ENCODE peak calls at places on chromosomes 2 and 18, in nine cellular contexts. T is thoracic aorta, I is mucosa of descending colon, L is aorta, R is MM.1S, Y is dorsolateral prefrontal cortex, A is adrenal gland, D is esophagus squamous epithelium, J is GM23248. E is an unnamed sample.

GRCh38 chr2:236934166-236934565 is 151.5 kb upstream of the COPS8 start:
- DNase-seq in L (no peak), A (no peak), D (no peak), Y (no peak), R (no peak), J (no peak), I (no peak), T (no peak), E (no peak)

GRCh38 chr2:38509322-38509946 is 93.3 kb downstream of the HNRNPLL start:
- DNase-seq in T (no peak), Y (no peak), J (peak), R (no peak), D (no peak), I (no peak), A (no peak), L (no peak), E (peak)

GRCh38 chr18:51275712-51276473 is 78.4 kb upstream of the MEX3C start:
- DNase-seq in L (no peak), R (peak), I (no peak), D (no peak), T (no peak), A (peak), Y (no peak), J (peak), E (peak)

GRCh38 chr2:166410828-166411472 is 35.2 kb upstream of the SCN9A start:
- DNase-seq in A (no peak), L (no peak), I (no peak), Y (no peak), D (no peak), T (no peak), R (no peak), J (peak), E (peak)

GRCh38 chr2:121197369-121198091 is 87.5 kb downstream of the TFCP2L1 start:
- DNase-seq in L (peak), R (no peak), D (peak), A (peak), T (peak), Y (peak), I (peak), J (peak), E (peak)

GRCh38 chr18:50849448-50849847 is 29.5 kb upstream of the ME2 start:
- DNase-seq in I (no peak), T (no peak), Y (no peak), R (no peak), L (no peak), D (no peak), J (peak), A (no peak), E (no peak)

GRCh38 chr2:106521016-106521415 is 33.9 kb downstream of the CD8B2 start:
- DNase-seq in T (no peak), I (no peak), L (no peak), Y (no peak), A (no peak), J (no peak), R (no peak), D (no peak), E (no peak)

GRCh38 chr2:203238329-203238710 is 498 bp upstream of the CYP20A1 start:
- DNase-seq in Y (no peak), I (peak), D (no peak), J (no peak), R (no peak), T (no peak), L (no peak), A (no peak), E (no peak)

GRCh38 chr2:233439191-233439590 is 84.9 kb downstream of the DGKD start:
- DNase-seq in L (peak), T (no peak), Y (peak), I (no peak), D (no peak), A (no peak), J (no peak), R (no peak), E (no peak)

GRCh38 chr2:136024185-136024584 is 38.8 kb upstream of the DARS1 start:
- DNase-seq in D (no peak), T (no peak), J (no peak), I (no peak), Y (no peak), L (no peak), A (no peak), R (no peak), E (no peak)

GRCh38 chr2:222707689-222708273 is 36.3 kb downstream of the MOGAT1 start:
- DNase-seq in R (no peak), T (no peak), L (no peak), J (peak), A (no peak), Y (no peak), D (no peak), I (no peak), E (peak)

GRCh38 chr2:62175728-62176127 is 20.2 kb upstream of the B3GNT2 start:
- DNase-seq in T (no peak), D (no peak), L (no peak), I (no peak), J (no peak), R (no peak), A (peak), Y (no peak), E (no peak)

GRCh38 chr2:67997528-67998267 is 65.1 kb downstream of the C1D start:
- DNase-seq in L (no peak), D (no peak), R (no peak), J (peak), T (no peak), I (no peak), A (no peak), Y (no peak), E (peak)

GRCh38 chr2:212227755-212228154 is 310.8 kb downstream of the ERBB4 start:
- DNase-seq in R (no peak), J (peak), A (peak), L (no peak), I (no peak), Y (no peak), D (no peak), T (no peak), E (peak)

GRCh38 chr2:54957321-54957999 is 92.8 kb downstream of the RTN4 start:
- DNase-seq in L (no peak), R (no peak), A (no peak), J (no peak), Y (no peak), I (no peak), T (no peak), D (no peak), E (no peak)

GRCh38 chr2:64982311-64982857 is 6.8 kb upstream of the SLC1A4 start:
- DNase-seq in T (no peak), A (no peak), Y (no peak), R (no peak), D (no peak), I (no peak), J (no peak), L (no peak), E (no peak)

GRCh38 chr2:45614330-45614729 is 3.3 kb upstream of the SRBD1 start:
- DNase-seq in D (no peak), R (no peak), T (no peak), Y (no peak), A (no peak), J (no peak), I (no peak), L (no peak), E (no peak)

GRCh38 chr18:51617572-51618260 is 420.2 kb upstream of the MEX3C start:
- DNase-seq in T (no peak), R (no peak), J (no peak), L (no peak), Y (no peak), A (no peak), D (no peak), I (no peak), E (peak)

GRCh38 chr2:64998658-64999061 is 9.5 kb downstream of the SLC1A4 start:
- DNase-seq in A (no peak), Y (peak), I (no peak), D (no peak), J (peak), R (no peak), L (no peak), T (no peak), E (no peak)

GRCh38 chr2:209771474-209772292 is at the start of gene UNC80:
- DNase-seq in R (no peak), J (peak), D (no peak), I (no peak), A (peak), Y (peak), L (peak), T (no peak), E (peak)

GRCh38 chr2:67290451-67290991 is 106.6 kb upstream of the ETAA1 start:
- DNase-seq in Y (no peak), J (peak), D (no peak), L (no peak), I (no peak), A (no peak), T (no peak), R (no peak), E (peak)

GRCh38 chr2:196278491-196278911 is 107.1 kb upstream of the STK17B start:
- DNase-seq in Y (no peak), D (no peak), R (no peak), T (no peak), L (no peak), J (peak), I (no peak), A (no peak), E (peak)

GRCh38 chr2:138455691-138456090 is 45.9 kb upstream of the SPOPL start:
- DNase-seq in J (no peak), Y (no peak), R (no peak), T (no peak), D (no peak), L (no peak), A (no peak), I (no peak), E (peak)

DNA sequence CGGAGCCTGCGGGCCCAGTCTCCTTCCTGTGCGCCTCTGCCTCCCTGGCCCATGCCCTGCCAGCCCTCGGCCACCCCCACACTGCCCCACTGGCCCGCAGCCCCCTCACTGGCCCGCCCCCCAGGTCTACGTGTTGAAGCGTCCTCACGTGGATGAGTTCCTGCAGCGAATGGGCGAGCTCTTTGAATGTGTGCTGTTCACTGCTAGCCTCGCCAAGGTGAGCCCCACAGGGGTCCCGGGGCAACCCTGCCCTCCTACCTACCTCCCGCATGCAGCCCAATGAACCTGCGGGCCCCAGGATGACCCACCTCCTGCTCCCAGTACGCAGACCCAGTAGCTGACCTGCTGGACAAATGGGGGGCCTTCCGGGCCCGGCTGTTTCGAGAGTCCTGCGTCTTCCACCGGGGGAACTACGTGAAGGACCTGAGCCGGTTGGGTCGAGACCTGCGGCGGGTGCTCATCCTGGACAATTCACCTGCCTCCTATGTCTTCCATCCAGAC is 3.3 kb downstream of the CTDSP1 start:
- DNase-seq in I (no peak), T (no peak), A (no peak), D (no peak), J (no peak), L (no peak), Y (no peak), R (no peak), E (no peak)
- H3K4me3 ChIP-seq in I (no peak), T (no peak), A (no peak), D (peak), J (no peak), L (no peak), Y (no peak), R (no peak), E (no peak)

GRCh38 chr2:48250474-48250844 is 279.5 kb upstream of the STON1 start:
- DNase-seq in Y (no peak), D (no peak), T (no peak), L (no peak), J (no peak), R (no peak), I (no peak), A (no peak), E (no peak)
- H3K4me3 ChIP-seq in Y (no peak), D (no peak), T (no peak), L (no peak), J (no peak), R (no peak), I (no peak), A (no peak), E (no peak)

DNA sequence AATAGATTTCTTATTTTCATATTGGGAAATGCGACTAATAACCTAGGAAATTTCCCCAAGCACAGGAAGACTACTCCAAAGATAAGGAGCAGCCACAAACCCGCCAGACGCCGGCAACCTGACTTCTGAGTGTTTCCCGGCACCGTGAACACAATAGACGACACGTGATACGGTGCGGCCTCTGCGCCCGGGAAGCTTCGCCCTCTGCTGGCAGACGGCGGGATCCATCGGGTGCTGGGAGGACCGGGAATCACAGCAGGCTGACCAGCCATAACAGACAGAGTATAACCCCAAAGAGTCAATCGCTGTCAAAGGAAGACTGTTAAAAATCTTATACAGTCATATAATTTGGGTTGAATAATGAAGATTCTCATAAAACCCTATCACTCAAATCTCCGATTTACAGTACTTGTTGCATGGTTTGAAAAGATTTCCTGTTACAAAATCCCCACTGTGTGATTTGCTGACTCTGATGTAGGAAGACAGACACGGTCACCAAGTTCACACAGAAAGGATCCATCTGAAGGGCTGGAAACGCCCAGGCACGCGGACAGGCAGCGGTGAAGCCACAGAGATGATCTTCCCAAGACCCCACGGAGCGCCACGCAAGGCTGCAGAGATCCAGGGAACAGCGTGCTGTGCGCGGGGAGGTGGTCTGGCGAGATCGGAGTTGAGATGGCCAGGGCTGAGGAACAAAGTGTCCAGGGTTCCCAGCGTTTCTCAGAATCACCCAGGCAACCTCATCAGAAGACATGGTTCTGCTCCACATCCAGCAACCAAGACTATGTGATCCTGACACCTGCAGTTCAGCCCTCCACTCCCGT is 73.8 kb downstream of the EIPR1 start:
- DNase-seq in L (peak), R (peak), J (peak), I (peak), T (peak), D (peak), Y (peak), A (peak), E (peak)
- H3K4me3 ChIP-seq in L (no peak), R (no peak), J (peak), I (no peak), T (peak), D (peak), Y (peak), A (no peak), E (no peak)

GRCh38 chr2:230661072-230661957 is 51.3 kb upstream of the CAB39 start:
- DNase-seq in A (no peak), T (no peak), I (no peak), L (no peak), R (peak), J (no peak), Y (no peak), D (no peak), E (no peak)

GRCh38 chr2:230658577-230658876 is 54.1 kb upstream of the CAB39 start:
- DNase-seq in A (no peak), I (no peak), R (no peak), J (no peak), D (no peak), Y (no peak), T (no peak), L (no peak), E (no peak)

GRCh38 chr2:230658877-230659652 is 53.6 kb upstream of the CAB39 start:
- DNase-seq in I (no peak), R (no peak), T (no peak), J (no peak), L (no peak), A (no peak), Y (no peak), D (no peak), E (no peak)

GRCh38 chr2:230657906-230658305 is 54.7 kb upstream of the CAB39 start:
- DNase-seq in J (no peak), Y (no peak), R (no peak), I (no peak), D (no peak), A (no peak), L (no peak), T (no peak), E (no peak)

GRCh38 chr2:230660294-230661060 is 52.2 kb upstream of the CAB39 start:
- DNase-seq in D (peak), T (no peak), L (no peak), Y (no peak), I (peak), R (peak), J (no peak), A (peak), E (no peak)
- H3K4me3 ChIP-seq in D (no peak), T (no peak), L (no peak), Y (no peak), I (no peak), R (no peak), J (no peak), A (no peak), E (no peak)

E was measured in epithelial cell of esophagus.